ENCODE peak calls at places on chromosomes 13 and 19, in nine cellular contexts. M is small intestine, E is lung, Y is breast epithelium, O is upper lobe of right lung, D is aorta, Z is neural progenitor cell, I is IMR-90, U is left ventricle myocardium inferior. T is an unnamed sample. For H3K4me1, the result is how much of the 10 kb centered on the place peaks cover.

GRCh38 chr13:98563071-98563470 is 13.8 kb downstream of the STK24 start:
- DNase-seq in O (no peak), Z (no peak), E (no peak), D (no peak), M (no peak), U (no peak), Y (no peak), I (no peak), T (no peak)

GRCh38 chr13:48072304-48072703 is 22.6 kb downstream of the MED4 start:
- DNase-seq in M (no peak), Z (no peak), U (no peak), E (no peak), I (no peak), D (no peak), O (no peak), Y (no peak), T (no peak)

GRCh38 chr19:8585894-8586750 is 8.9 kb upstream of the MYO1F start:
- DNase-seq in Z (peak), O (peak), Y (no peak), U (peak), M (peak), I (no peak), E (peak), D (no peak), T (peak)

GRCh38 chr19:44807652-44808462 is 1.0 kb upstream of the BCAM start:
- DNase-seq in Y (peak), Z (peak), I (peak), D (no peak), M (peak), O (peak), U (no peak), E (peak), T (peak)

GRCh38 chr19:9848761-9849160 is 13.6 kb downstream of the PIN1 start:
- DNase-seq in M (no peak), I (no peak), Z (no peak), O (no peak), D (no peak), U (no peak), Y (no peak), E (no peak), T (no peak)

GRCh38 chr19:43362179-43362578 is 8.7 kb downstream of the CD177 start:
- DNase-seq in Y (no peak), Z (no peak), E (no peak), O (no peak), M (no peak), U (no peak), D (no peak), I (peak), T (peak)

GRCh38 chr13:76016799-76017198 is 380.7 kb downstream of the LMO7 start:
- DNase-seq in E (no peak), M (peak), Y (no peak), I (peak), D (no peak), O (peak), Z (peak), U (no peak), T (no peak)

GRCh38 chr13:52827839-52828238 is 20.6 kb downstream of the PCDH8 start:
- DNase-seq in I (no peak), E (no peak), Z (no peak), M (no peak), Y (no peak), O (no peak), D (no peak), U (no peak), T (no peak)

GRCh38 chr19:29819300-29819699 is 7.5 kb downstream of the CCNE1 start:
- DNase-seq in Y (no peak), E (no peak), M (no peak), O (no peak), I (no peak), Z (no peak), D (no peak), U (no peak), T (no peak)

GRCh38 chr13:59677966-59678814 is 485.5 kb downstream of the DIAPH3 start:
- DNase-seq in Y (no peak), E (no peak), M (peak), U (no peak), I (peak), Z (peak), D (no peak), O (no peak), T (no peak)

GRCh38 chr13:28754698-28755545 is 36.2 kb upstream of the SLC46A3 start:
- DNase-seq in Z (no peak), U (peak), D (no peak), I (peak), E (peak), O (no peak), Y (no peak), M (peak), T (no peak)

GRCh38 chr13:114011226-114011625 is 37.4 kb upstream of the C13orf46 start:
- DNase-seq in Z (no peak), I (no peak), M (no peak), Y (no peak), O (no peak), E (no peak), U (no peak), D (no peak), T (no peak)

GRCh38 chr19:36009220-36009619 is 607 bp upstream of the SYNE4 start:
- DNase-seq in Y (peak), Z (peak), O (peak), I (peak), E (peak), D (peak), M (peak), U (peak), T (no peak)

GRCh38 chr13:95083758-95084157 is 217.5 kb downstream of the ABCC4 start:
- DNase-seq in U (no peak), Z (no peak), D (no peak), E (no peak), I (peak), M (no peak), Y (no peak), O (no peak), T (peak)

GRCh38 chr19:19110410-19111137 is 27.7 kb downstream of the TMEM161A start:
- DNase-seq in D (no peak), E (no peak), M (peak), O (no peak), U (no peak), Z (peak), Y (no peak), I (no peak), T (no peak)

GRCh38 chr13:26964278-26965057 is 203.9 kb upstream of the GPR12 start:
- DNase-seq in I (peak), D (no peak), Z (no peak), E (peak), M (no peak), U (no peak), O (no peak), Y (no peak), T (no peak)

GRCh38 chr19:40510526-40511115 is 43.8 kb downstream of the SPTBN4 start:
- DNase-seq in E (no peak), M (no peak), I (peak), D (no peak), U (no peak), Z (no peak), O (no peak), Y (no peak), T (peak)

GRCh38 chr19:38993271-38993670 is 17.7 kb upstream of the FBXO17 start:
- DNase-seq in U (no peak), Y (no peak), D (no peak), E (no peak), Z (no peak), O (no peak), I (peak), M (peak), T (no peak)

GRCh38 chr19:15123031-15123890 is 16.1 kb downstream of the SYDE1 start:
- DNase-seq in M (no peak), E (no peak), Y (peak), Z (no peak), I (no peak), D (no peak), U (no peak), O (no peak), T (no peak)

GRCh38 chr13:73216381-73216831 is 157.6 kb downstream of the KLF5 start:
- DNase-seq in O (no peak), D (no peak), U (no peak), Z (no peak), M (peak), Y (no peak), I (no peak), E (no peak), T (no peak)

GRCh38 chr19:55443045-55443823 is at the start of gene SHISA7:
- DNase-seq in M (no peak), E (no peak), I (no peak), Z (peak), O (no peak), U (no peak), Y (no peak), D (no peak), T (no peak)

GRCh38 chr13:111184685-111185401 is 69.7 kb downstream of the ARHGEF7 start:
- DNase-seq in I (no peak), E (no peak), Z (no peak), O (no peak), U (no peak), Y (no peak), D (peak), M (peak), T (no peak)

GRCh38 chr19:41997121-41997850 is 3.3 kb upstream of the ATP1A3 start:
- DNase-seq in O (no peak), M (peak), I (peak), E (no peak), Z (peak), Y (no peak), D (no peak), U (peak), T (no peak)

GRCh38 chr13:43573361-43573740 is 213.4 kb downstream of the ENOX1 start:
- DNase-seq in Y (no peak), U (no peak), E (no peak), O (no peak), Z (no peak), I (no peak), M (no peak), D (no peak), T (peak)
- H3K4me3 ChIP-seq in Y (no peak), U (no peak), E (no peak), O (no peak), Z (no peak), I (no peak), M (no peak), D (no peak), T (no peak)

GRCh38 chr13:20390526-20391175 is 135.0 kb downstream of the CRYL1 start:
- DNase-seq in M (no peak), E (no peak), O (no peak), I (no peak), D (no peak), U (no peak), Y (no peak), Z (no peak), T (no peak)

GRCh38 chr13:20389696-20390525 is 135.7 kb downstream of the CRYL1 start:
- DNase-seq in E (no peak), Y (no peak), O (no peak), M (no peak), Z (no peak), U (no peak), D (no peak), I (no peak), T (no peak)

GRCh38 chr13:20388184-20388583 is 137.5 kb downstream of the CRYL1 start:
- DNase-seq in Z (no peak), M (no peak), E (no peak), O (no peak), Y (no peak), D (no peak), I (no peak), U (no peak), T (no peak)

GRCh38 chr13:20387441-20387971 is 138.2 kb downstream of the CRYL1 start:
- DNase-seq in Y (no peak), I (peak), E (no peak), U (no peak), D (no peak), M (no peak), Z (no peak), O (no peak), T (no peak)

GRCh38 chr13:20387006-20387405 is 138.7 kb downstream of the CRYL1 start:
- DNase-seq in Y (no peak), O (no peak), Z (no peak), M (no peak), D (no peak), I (no peak), U (no peak), E (no peak), T (no peak)
- H3K4me1 ChIP-seq in Y (under half), O (under half), Z (under half), M (under half), D (under half), I (under half), U (under half), E (under half), T (under half)

GRCh38 chr13:40179882-40180281 is 486.6 kb downstream of the FOXO1 start:
- DNase-seq in D (no peak), E (no peak), I (no peak), Z (no peak), Y (no peak), U (no peak), O (no peak), M (peak), T (no peak)
- H3K4me3 ChIP-seq in D (no peak), E (no peak), I (no peak), Z (no peak), Y (no peak), U (no peak), O (no peak), M (no peak), T (no peak)

GRCh38 chr19:3969435-3970312 is 1.2 kb downstream of the DAPK3 start:
- DNase-seq in U (no peak), Y (no peak), I (peak), E (no peak), D (peak), M (peak), Z (peak), O (no peak), T (peak)
- H3K4me1 ChIP-seq in U (half or more), Y (under half), I (under half), E (under half), D (under half), M (under half), Z (under half), O (under half), T (under half)